ENCODE peak calls at places on chromosomes 13 and 19, in five cellular contexts. M is neural progenitor cell, H is GM06990, Z is breast epithelium, G is HFF-Myc. A is an unnamed sample.
A peak's percentile ranks its signal among the peaks of the same experiment; 100 is the strongest.

GRCh38 chr19:15721208-15721607 is 6.6 kb upstream of the OR10H2 start:
- DNase-seq in M (no peak), H (no peak), Z (no peak), G (no peak), A (no peak)

GRCh38 chr13:112931028-112931934 is 37.7 kb upstream of the MCF2L start:
- DNase-seq in M (peak; percentile 73), H (no peak), Z (peak; percentile 64), G (peak; percentile 49), A (no peak)

GRCh38 chr13:47299316-47299715 is 402.5 kb upstream of the HTR2A start:
- DNase-seq in M (no peak), H (no peak), Z (no peak), G (no peak), A (no peak)

GRCh38 chr13:112877976-112878955 is 90.7 kb upstream of the MCF2L start:
- DNase-seq in M (no peak), H (no peak), Z (no peak), G (no peak), A (no peak)

GRCh38 chr19:32146664-32147063 is 198.7 kb upstream of the ZNF507 start:
- DNase-seq in M (no peak), H (no peak), Z (no peak), G (no peak), A (no peak)

GRCh38 chr13:74061939-74062595 is 72.1 kb downstream of the KLF12 start:
- DNase-seq in M (no peak), H (peak; percentile 47), Z (no peak), G (no peak), A (peak; percentile 42)

GRCh38 chr19:35973487-35973886 is 21.5 kb upstream of the SDHAF1 start:
- DNase-seq in M (no peak), H (no peak), Z (no peak), G (no peak), A (no peak)

GRCh38 chr19:4800591-4801081 is 9.1 kb downstream of the FEM1A start:
- DNase-seq in M (no peak), H (no peak), Z (peak; percentile 96), G (no peak), A (no peak)

GRCh38 chr13:73059460-73060250 is 850 bp downstream of the KLF5 start:
- DNase-seq in M (peak; percentile 87), H (no peak), Z (peak; percentile 63), G (no peak), A (peak; percentile 79)

GRCh38 chr13:29905845-29906244 is 55.4 kb upstream of the UBL3 start:
- DNase-seq in M (no peak), H (no peak), Z (peak; percentile 65), G (no peak), A (no peak)

GRCh38 chr19:50384685-50385535 is 763 bp downstream of the POLD1 start:
- DNase-seq in M (peak; percentile 46), H (no peak), Z (no peak), G (no peak), A (no peak)

GRCh38 chr13:98893361-98893760 is 84.5 kb downstream of the DOCK9 start:
- DNase-seq in M (no peak), H (no peak), Z (no peak), G (no peak), A (no peak)

GRCh38 chr19:4018140-4018613 is 10.6 kb downstream of the PIAS4 start:
- DNase-seq in M (no peak), H (no peak), Z (no peak), G (no peak), A (no peak)

GRCh38 chr13:32878172-32878571 is 138.1 kb upstream of the KL start:
- DNase-seq in M (no peak), H (no peak), Z (no peak), G (no peak), A (no peak)

GRCh38 chr13:61414686-61415664 is 674 bp downstream of the PCDH20 start:
- DNase-seq in M (peak; percentile 91), H (no peak), Z (no peak), G (no peak), A (no peak)

GRCh38 chr13:35785563-35786327 is 309.3 kb upstream of the MAB21L1 start:
- DNase-seq in M (peak; percentile 45), H (no peak), Z (no peak), G (no peak), A (no peak)

GRCh38 chr19:15155296-15155695 is 45.5 kb downstream of the NOTCH3 start:
- DNase-seq in M (no peak), H (no peak), Z (no peak), G (no peak), A (no peak)

GRCh38 chr13:39699274-39699673 is 43.8 kb downstream of the COG6 start:
- DNase-seq in M (no peak), H (no peak), Z (no peak), G (no peak), A (no peak)

GRCh38 chr13:31913459-31913858 is 118.1 kb upstream of the FRY start:
- DNase-seq in M (no peak), H (no peak), Z (no peak), G (no peak), A (no peak)

DNA sequence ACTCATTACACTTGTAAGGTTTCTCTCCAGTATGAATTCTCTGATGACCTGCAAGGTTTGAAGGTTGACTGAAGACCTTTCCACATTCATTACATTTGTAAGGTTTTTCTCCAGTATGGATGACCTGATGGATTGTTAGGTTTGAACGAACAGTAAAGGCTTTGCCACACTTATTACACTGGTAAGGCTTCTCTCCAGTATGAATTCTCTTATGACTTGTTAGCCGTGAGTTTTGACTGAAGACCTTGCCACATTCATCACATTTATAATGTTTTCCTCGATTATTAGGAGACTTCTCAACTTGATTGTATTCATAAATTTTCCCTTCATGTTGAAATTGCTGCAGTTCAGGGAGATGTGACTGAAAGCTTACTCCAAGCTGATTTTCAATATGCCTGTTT is 6.8 kb upstream of the ZNF347 start:
- DNase-seq in M (no peak), H (no peak), Z (no peak), G (no peak), A (no peak)
- TF ChIP-seq CTCF in M (no peak), H (no peak), Z (no peak), G (no peak), A (no peak)

GRCh38 chr19:23882493-23882892 is 32.2 kb upstream of the ZNF726 start:
- DNase-seq in M (no peak), H (no peak), Z (no peak), G (no peak), A (no peak)

GRCh38 chr19:23887642-23888041 is 27.0 kb upstream of the ZNF726 start:
- DNase-seq in M (no peak), H (no peak), Z (no peak), G (no peak), A (no peak)

DNA sequence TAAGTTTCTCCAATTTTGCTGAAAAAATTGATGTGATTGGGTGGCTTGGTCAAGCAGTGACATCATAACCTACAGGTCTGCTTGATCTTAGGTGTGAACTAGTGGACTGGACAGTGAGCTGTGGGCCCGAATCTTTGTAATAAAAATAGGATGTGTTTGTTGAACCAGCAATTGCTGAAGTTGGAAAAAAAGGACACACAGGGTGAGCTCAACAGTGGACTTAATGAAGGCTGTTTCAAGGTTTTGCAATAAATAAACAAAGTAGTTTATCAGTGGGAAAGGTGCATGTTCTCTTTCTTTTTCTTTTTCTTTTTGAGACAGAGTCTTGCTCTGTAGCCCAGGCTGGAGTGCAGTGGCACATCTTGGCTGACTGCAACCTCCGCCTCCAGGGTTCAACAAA is 30.3 kb upstream of the ZNF726 start:
- DNase-seq in M (no peak), H (no peak), Z (no peak), G (no peak), A (no peak)
- TF ChIP-seq CTCF in M (no peak), H (no peak), Z (no peak), G (no peak), A (no peak)

GRCh38 chr19:43762814-43763213 is 8.1 kb upstream of the SMG9 start:
- DNase-seq in M (no peak), H (no peak), Z (no peak), G (no peak), A (no peak)

GRCh38 chr19:43763473-43763939 is 8.7 kb upstream of the SMG9 start:
- DNase-seq in M (no peak), H (peak; percentile 75), Z (no peak), G (no peak), A (no peak)

GRCh38 chr19:43755256-43755801 is 567 bp upstream of the SMG9 start:
- DNase-seq in M (peak; percentile 77), H (peak; percentile 84), Z (peak; percentile 77), G (no peak), A (peak; percentile 78)

GRCh38 chr19:43760941-43761340 is 6.2 kb upstream of the SMG9 start:
- DNase-seq in M (no peak), H (no peak), Z (no peak), G (no peak), A (no peak)

DNA sequence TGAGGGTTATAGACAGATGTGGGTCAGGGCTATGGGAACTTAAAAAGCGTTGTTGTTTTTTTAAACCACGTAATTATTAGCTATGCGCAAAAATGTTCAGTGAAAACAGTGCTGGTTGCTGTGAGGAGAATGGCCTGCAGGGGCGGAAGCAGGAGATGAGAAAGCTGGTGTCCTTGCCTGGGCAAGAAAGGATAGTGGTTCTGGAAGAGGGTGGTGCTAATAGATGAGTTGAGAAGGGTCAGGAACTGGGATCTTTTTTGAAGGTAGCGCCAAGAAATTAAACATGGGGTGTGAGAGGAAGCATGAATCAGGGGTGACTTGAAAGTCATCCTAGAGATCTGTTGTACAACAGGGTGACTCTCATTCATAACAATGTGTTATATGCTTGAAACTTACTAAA is 4.8 kb upstream of the SMG9 start:
- DNase-seq in M (no peak), H (no peak), Z (peak; percentile 59), G (peak; percentile 45), A (no peak)
- TF ChIP-seq CTCF in M (peak; percentile 34), H (peak; percentile 55), Z (peak; percentile 21), G (peak; percentile 50), A (no peak)

GRCh38 chr13:66344770-66345367 is 885.3 kb downstream of the PCDH9 start:
- DNase-seq in M (peak; percentile 31), H (no peak), Z (no peak), G (no peak), A (no peak)

GRCh38 chr13:66341978-66342377 is 888.2 kb downstream of the PCDH9 start:
- DNase-seq in M (no peak), H (no peak), Z (no peak), G (no peak), A (no peak)

GRCh38 chr13:66343224-66343828 is 886.8 kb downstream of the PCDH9 start:
- DNase-seq in M (no peak), H (no peak), Z (no peak), G (no peak), A (no peak)

GRCh38 chr13:66339214-66339613 is 890.9 kb downstream of the PCDH9 start:
- DNase-seq in M (no peak), H (no peak), Z (no peak), G (no peak), A (no peak)

DNA sequence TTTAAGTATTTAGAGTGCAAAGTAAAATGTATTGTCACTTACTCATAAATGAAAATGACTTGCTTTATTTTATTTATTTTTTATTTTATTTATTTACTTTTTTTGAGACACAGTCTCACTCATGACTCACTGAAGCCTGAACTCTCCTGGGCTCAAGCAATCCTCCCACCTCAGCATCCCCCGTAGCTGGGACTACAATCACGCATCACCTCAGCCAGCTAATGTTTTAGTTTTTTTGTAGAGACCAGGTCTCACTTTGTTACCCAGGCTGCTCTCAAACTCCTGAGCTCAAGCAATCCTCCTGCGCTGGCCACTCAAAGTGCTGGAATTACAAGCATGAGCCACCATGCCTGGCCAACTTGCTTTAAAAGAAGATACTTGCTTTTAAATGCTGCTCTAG is 889.1 kb downstream of the PCDH9 start:
- DNase-seq in M (no peak), H (no peak), Z (no peak), G (no peak), A (no peak)
- TF ChIP-seq CTCF in M (no peak), H (no peak), Z (no peak), G (no peak), A (no peak)

GRCh38 chr19:2543463-2544442 is 67.8 kb downstream of the GADD45B start:
- DNase-seq in M (peak; percentile 97), H (peak; percentile 77), Z (peak; percentile 94), G (peak; percentile 90), A (peak; percentile 78)
- TF ChIP-seq CTCF in M (no peak), H (no peak), Z (no peak), G (peak; percentile 22), A (no peak)

A was measured in GM13976.